ENCODE peak calls at places on chromosomes 6 and 20, in four cellular contexts. S is cardiac fibroblast, Y is left ventricle myocardium inferior, V is aorta. B is an unnamed sample.

GRCh38 chr6:42028234-42029061 is 21.9 kb upstream of the TAF8 start:
- DNase-seq in Y (no peak), V (peak; percentile 55), S (peak; percentile 90), B (no peak)

GRCh38 chr20:60202046-60202445 is 243.8 kb downstream of the CDH26 start:
- DNase-seq in V (no peak), S (no peak), Y (peak; percentile 32), B (no peak)

GRCh38 chr6:165767228-165767627 is 104.2 kb upstream of the PDE10A start:
- DNase-seq in V (no peak), Y (no peak), S (peak; percentile 76), B (no peak)

GRCh38 chr20:50758469-50758868 is 27.1 kb downstream of the PARD6B start:
- DNase-seq in V (no peak), Y (no peak), S (no peak), B (no peak)

GRCh38 chr6:104537185-104537584 is 322.5 kb downstream of the HACE1 start:
- DNase-seq in V (no peak), Y (no peak), S (peak; percentile 46), B (no peak)

GRCh38 chr20:272718-273117 is 15.2 kb downstream of the DEFB132 start:
- DNase-seq in V (no peak), Y (no peak), S (peak; percentile 26), B (peak; percentile 17)

GRCh38 chr20:1943267-1944002 is 48.2 kb downstream of the SIRPA start:
- DNase-seq in V (no peak), Y (peak; percentile 37), S (peak; percentile 44), B (no peak)

GRCh38 chr6:89944826-89945407 is 50.6 kb downstream of the GJA10 start:
- DNase-seq in V (no peak), S (peak; percentile 25), Y (no peak), B (no peak)

GRCh38 chr6:11605507-11605905 is 68.0 kb downstream of the TMEM170B start:
- DNase-seq in V (no peak), Y (no peak), S (no peak), B (no peak)

GRCh38 chr6:158452191-158452590 is 107.7 kb upstream of the TMEM181 start:
- DNase-seq in S (no peak), V (no peak), Y (no peak), B (no peak)

GRCh38 chr6:118284736-118285360 is 263.2 kb upstream of the PLN start:
- DNase-seq in S (peak; percentile 51), Y (no peak), V (no peak), B (no peak)

GRCh38 chr6:31814677-31815024 is 432 bp downstream of the HSPA1L start:
- DNase-seq in Y (peak; percentile 96), S (peak; percentile 98), V (peak; percentile 98), B (peak; percentile 97)

GRCh38 chr6:164148789-164149188 is 734.3 kb downstream of the QKI start:
- DNase-seq in S (no peak), Y (no peak), V (no peak), B (no peak)

GRCh38 chr6:96032646-96033045 is 16.9 kb downstream of the FUT9 start:
- DNase-seq in S (no peak), Y (no peak), V (no peak), B (no peak)

GRCh38 chr6:28633445-28634215 is 107.9 kb downstream of the GPX5 start:
- DNase-seq in Y (no peak), S (no peak), V (no peak), B (no peak)

GRCh38 chr20:64156886-64157875 is 7.1 kb upstream of the MYT1 start:
- DNase-seq in V (no peak), S (no peak), Y (no peak), B (peak; percentile 42)

GRCh38 chr20:61766921-61767610 is 298.6 kb downstream of the TAF4 start:
- DNase-seq in V (peak; percentile 63), Y (no peak), S (no peak), B (no peak)

GRCh38 chr6:3630258-3630828 is 121.2 kb downstream of the PXDC1 start:
- DNase-seq in V (no peak), S (no peak), Y (no peak), B (no peak)

GRCh38 chr6:11429577-11429976 is 108.0 kb upstream of the TMEM170B start:
- DNase-seq in Y (no peak), V (no peak), S (no peak), B (no peak)

GRCh38 chr20:46119028-46119546 is 973 bp downstream of the CD40 start:
- DNase-seq in Y (no peak), V (peak; percentile 39), S (no peak), B (no peak)
- H3K4me3 ChIP-seq in Y (peak overlapping the region; percentile 75), V (peak overlapping the region; percentile 42), S (no peak overlapping the region), B (peak overlapping the region; percentile 61)

DNA sequence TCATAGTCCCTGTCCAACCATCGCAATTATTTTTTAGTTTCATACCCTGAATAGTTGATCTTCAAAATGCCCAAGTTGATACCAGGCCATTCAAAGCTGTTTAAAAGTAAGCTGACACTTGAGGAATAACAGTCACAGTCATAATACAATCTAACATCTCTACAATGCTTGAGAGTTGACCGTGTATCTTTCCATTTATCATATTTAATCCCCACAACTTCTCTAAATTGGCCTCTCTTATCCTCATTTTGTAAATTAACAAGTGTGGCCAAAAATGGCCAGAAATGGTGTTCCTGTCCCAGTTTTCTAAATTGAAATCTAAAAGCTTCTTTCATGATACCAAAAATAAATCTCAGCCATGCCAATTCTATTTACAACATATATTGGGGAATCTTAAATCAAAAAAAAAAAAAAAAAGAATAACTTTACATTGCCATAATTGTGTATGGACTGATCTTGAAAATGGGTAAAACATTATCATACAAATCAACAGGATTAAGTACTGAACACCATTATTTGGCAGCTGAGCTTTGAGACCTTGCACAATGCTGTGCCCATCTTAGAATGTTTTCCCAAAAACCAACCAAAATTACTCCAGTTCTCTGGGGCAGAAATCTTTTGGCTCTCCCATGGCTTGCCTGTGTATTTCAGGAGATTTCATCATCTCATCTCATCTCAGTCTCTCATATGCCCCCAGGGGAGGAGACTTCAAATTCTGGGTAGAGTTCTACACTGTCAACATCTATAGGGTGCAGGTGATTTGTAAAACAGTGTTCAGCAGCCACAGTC is 448.7 kb upstream of the JARID2 start:
- DNase-seq in V (no peak), Y (no peak), S (peak; percentile 34), B (no peak)
- H3K4me3 ChIP-seq in V (no peak overlapping the region), Y (no peak overlapping the region), S (no peak overlapping the region), B (no peak overlapping the region)

GRCh38 chr6:27577922-27578321 is 105.0 kb upstream of the ZNF184 start:
- DNase-seq in V (no peak), S (no peak), Y (no peak), B (no peak)

GRCh38 chr6:27579973-27580372 is 107.1 kb upstream of the ZNF184 start:
- DNase-seq in Y (no peak), V (no peak), S (no peak), B (no peak)

GRCh38 chr6:27575594-27576361 is 102.9 kb upstream of the ZNF184 start:
- DNase-seq in S (no peak), V (no peak), Y (no peak), B (no peak)
- H3K4me3 ChIP-seq in S (no peak overlapping the region), V (no peak overlapping the region), Y (no peak overlapping the region), B (no peak overlapping the region)

DNA sequence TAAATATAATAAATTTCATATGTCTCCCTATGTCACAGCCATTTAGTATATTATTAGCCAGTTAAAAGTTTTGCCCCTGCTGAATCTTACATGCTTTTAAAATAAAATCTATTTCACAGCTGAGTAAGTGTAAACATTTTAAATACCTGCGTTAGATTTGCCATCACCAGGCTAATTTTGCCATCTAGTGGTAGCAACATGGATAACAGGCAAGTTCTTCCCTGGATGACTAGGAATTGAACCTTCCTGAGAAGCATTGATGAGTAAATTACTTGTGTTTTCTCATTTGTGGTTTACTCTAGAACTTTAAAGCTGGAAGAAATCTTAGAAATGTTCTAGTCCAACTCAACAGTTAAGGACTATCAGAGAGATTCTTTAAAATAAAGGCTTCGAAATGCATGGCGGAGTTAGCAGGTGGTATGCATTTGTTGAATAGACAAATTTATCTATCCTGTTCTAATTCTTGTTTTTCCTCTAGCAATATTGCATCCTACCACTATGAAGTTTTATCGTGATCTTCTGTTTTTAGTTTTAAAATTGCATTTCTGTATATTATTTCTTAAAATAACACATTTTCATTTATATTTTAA is 2.6 kb downstream of the PRSS35 start:
- DNase-seq in V (no peak), S (peak; percentile 80), Y (no peak), B (no peak)
- H3K4me3 ChIP-seq in V (no peak overlapping the region), S (no peak overlapping the region), Y (no peak overlapping the region), B (no peak overlapping the region)

DNA sequence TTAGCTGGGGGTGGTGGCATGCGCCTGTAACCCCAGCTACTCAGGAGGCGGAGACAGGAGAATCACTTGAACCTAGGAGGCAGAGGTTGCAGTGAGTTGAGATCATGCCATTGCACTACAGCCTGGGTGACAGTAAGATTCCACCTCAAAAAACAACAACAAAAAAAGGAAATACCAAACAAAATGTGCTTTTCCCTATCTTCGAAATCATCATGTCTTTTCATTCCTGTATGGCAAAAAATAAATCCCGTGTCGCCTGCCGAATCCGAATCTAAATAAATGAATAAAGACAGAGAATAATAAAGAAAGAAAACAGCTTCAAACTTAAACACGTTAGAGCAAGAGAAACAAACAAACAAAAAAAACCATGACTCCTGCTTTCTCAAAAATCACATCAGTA is 11.8 kb downstream of the B4GALT5 start:
- DNase-seq in V (no peak), Y (no peak), S (no peak), B (no peak)
- H3K4me3 ChIP-seq in V (no peak overlapping the region), Y (no peak overlapping the region), S (no peak overlapping the region), B (no peak overlapping the region)

DNA sequence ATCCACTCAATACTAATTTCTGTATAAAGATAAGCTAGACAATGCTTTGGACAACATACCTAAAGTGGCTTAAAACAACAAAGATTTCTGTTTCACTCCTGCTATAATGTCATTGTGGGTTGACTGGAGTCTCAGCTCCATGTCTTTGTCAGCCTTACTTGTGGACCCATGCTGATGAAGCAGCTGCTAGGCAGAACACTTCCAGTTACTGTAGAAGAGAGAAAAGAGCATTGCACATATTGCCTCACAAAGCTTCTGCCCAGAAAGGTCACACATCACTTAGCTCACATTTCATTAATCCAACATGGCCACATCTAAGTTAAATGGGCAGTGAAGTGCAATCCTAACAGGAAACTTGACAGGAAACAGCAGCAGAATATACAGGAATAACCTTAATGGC is 480.5 kb upstream of the HTR1E start:
- DNase-seq in Y (no peak), V (no peak), S (no peak), B (no peak)
- H3K4me3 ChIP-seq in Y (no peak overlapping the region), V (no peak overlapping the region), S (no peak overlapping the region), B (no peak overlapping the region)